ENCODE peak calls at places on chromosomes 2 and 18, in ten cellular contexts. C is HFFc6, W is fibroblast of the aortic adventitia, B is right atrium auricular region, L is osteoblast, R is RWPE1, Y is BJ, O is fibroblast of lung, I is heart left ventricle, M is bronchial epithelial cell. T is an unnamed sample.

GRCh38 chr18:47790036-47790435 is 140.4 kb downstream of the SMAD2 start:
- DNase-seq in B (peak; percentile 9), R (no peak), L (no peak), I (no peak), O (no peak), C (no peak), M (no peak), W (no peak), Y (no peak), T (no peak)

GRCh38 chr2:38613126-38613848 is 10.6 kb upstream of the HNRNPLL start:
- DNase-seq in R (no peak), Y (no peak), O (peak; percentile 47), C (no peak), I (no peak), L (no peak), M (no peak), W (peak; percentile 57), B (no peak), T (no peak)

GRCh38 chr2:70190086-70190412 is 770 bp downstream of the C2orf42 start:
- DNase-seq in W (no peak), C (no peak), L (no peak), B (peak; percentile 61), M (no peak), R (peak; percentile 14), I (no peak), O (no peak), Y (no peak), T (no peak)

GRCh38 chr2:162073776-162074578 is at the start of gene DPP4:
- DNase-seq in W (no peak), Y (no peak), L (peak; percentile 89), M (no peak), R (peak; percentile 49), B (no peak), I (peak; percentile 45), C (no peak), O (peak; percentile 40), T (peak; percentile 92)

GRCh38 chr2:47388888-47389287 is 14.1 kb upstream of the MSH2 start:
- DNase-seq in Y (no peak), B (no peak), O (no peak), C (no peak), R (no peak), I (no peak), W (no peak), L (no peak), M (no peak), T (no peak)

GRCh38 chr2:17441055-17441771 is 77.0 kb downstream of the RAD51AP2 start:
- DNase-seq in O (peak; percentile 52), R (no peak), M (peak; percentile 37), B (no peak), C (no peak), W (no peak), I (no peak), Y (no peak), L (peak; percentile 10), T (no peak)

GRCh38 chr2:195408196-195408595 is 248.8 kb upstream of the SLC39A10 start:
- DNase-seq in O (no peak), Y (no peak), L (no peak), W (no peak), M (no peak), C (no peak), B (no peak), R (no peak), I (no peak), T (no peak)

GRCh38 chr2:163655672-163656071 is 80.1 kb downstream of the FIGN start:
- DNase-seq in C (no peak), Y (no peak), I (no peak), M (no peak), O (peak; percentile 33), B (no peak), L (no peak), R (no peak), W (peak; percentile 45), T (no peak)

GRCh38 chr2:72090781-72091482 is 56.7 kb downstream of the CYP26B1 start:
- DNase-seq in I (no peak), Y (no peak), R (no peak), L (no peak), W (no peak), M (no peak), B (peak; percentile 44), O (no peak), C (no peak), T (no peak)

GRCh38 chr2:72090271-72090720 is 57.4 kb downstream of the CYP26B1 start:
- DNase-seq in Y (no peak), O (no peak), W (no peak), C (no peak), I (no peak), L (no peak), B (peak; percentile 16), M (no peak), R (no peak), T (no peak)

GRCh38 chr2:72089537-72089936 is 58.1 kb downstream of the CYP26B1 start:
- DNase-seq in Y (no peak), R (no peak), I (no peak), M (no peak), C (no peak), O (no peak), W (no peak), L (no peak), B (peak; percentile 13), T (no peak)

GRCh38 chr2:72092099-72092498 is 55.6 kb downstream of the CYP26B1 start:
- DNase-seq in L (no peak), W (no peak), M (peak; percentile 63), R (peak; percentile 46), I (no peak), O (no peak), Y (no peak), B (peak; percentile 9), C (no peak), T (no peak)

DNA sequence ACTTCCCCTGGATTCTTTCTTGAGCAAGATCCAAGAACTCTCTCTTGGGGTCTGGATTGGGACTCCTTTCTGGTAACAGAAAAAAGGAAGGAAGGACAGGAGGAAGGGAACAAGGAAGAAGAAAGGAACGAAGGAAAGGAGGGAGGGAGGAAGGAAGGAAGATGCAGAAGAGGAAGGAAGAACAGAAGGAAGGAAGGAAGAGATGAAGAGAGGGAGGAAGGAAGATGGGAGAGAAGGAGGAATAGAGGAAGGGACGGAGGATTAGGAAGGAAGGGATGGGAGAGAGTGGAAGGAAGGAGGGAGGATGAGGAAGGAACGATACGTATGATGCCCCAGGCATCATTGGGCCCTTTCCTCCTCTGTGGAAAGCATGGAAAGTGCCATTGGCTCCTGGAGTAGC is 58.6 kb downstream of the CYP26B1 start:
- DNase-seq in R (no peak), B (peak; percentile 9), I (no peak), W (no peak), L (no peak), Y (no peak), C (no peak), O (no peak), M (no peak), T (no peak)
- TF ChIP-seq CTCF in R (no peak), B (no peak), I (no peak), W (no peak), L (no peak), Y (no peak), C (no peak), O (no peak), M (no peak), T (no peak)

DNA sequence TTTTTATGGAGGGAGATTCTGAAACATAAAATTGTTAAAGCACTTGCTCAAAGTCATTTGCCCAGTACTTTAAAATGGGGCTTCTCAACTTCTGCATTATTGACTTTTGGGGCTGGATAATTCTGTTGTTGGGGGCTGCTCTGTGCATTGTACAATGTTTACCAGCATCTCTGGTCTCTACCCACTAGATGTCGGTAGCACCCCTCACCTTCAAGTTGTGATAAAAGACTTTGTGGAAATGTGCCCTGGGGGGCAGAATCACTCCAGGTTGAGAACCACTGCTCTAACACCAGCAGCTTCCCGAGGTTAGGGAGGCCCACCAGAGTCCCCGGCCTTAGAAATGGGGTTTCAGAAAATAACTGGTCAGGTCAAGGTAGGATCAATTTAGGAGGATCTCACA is 26.8 kb upstream of the CUL3 start:
- DNase-seq in Y (no peak), B (no peak), R (no peak), M (no peak), C (no peak), L (no peak), O (no peak), I (no peak), W (no peak), T (no peak)
- TF ChIP-seq CTCF in Y (no peak), B (no peak), R (no peak), M (no peak), C (peak; percentile 12), L (no peak), O (no peak), I (no peak), W (no peak), T (no peak)

GRCh38 chr18:37578182-37578678 is 12.6 kb upstream of the CELF4 start:
- DNase-seq in L (no peak), W (no peak), I (no peak), B (no peak), O (no peak), M (no peak), C (no peak), Y (no peak), R (no peak), T (no peak)

GRCh38 chr18:37577051-37577611 is 11.5 kb upstream of the CELF4 start:
- DNase-seq in R (no peak), Y (no peak), C (no peak), W (peak; percentile 18), M (no peak), L (no peak), B (no peak), O (no peak), I (peak; percentile 70), T (no peak)

GRCh38 chr18:37582306-37582705 is 16.7 kb upstream of the CELF4 start:
- DNase-seq in Y (no peak), C (no peak), R (no peak), B (no peak), L (no peak), I (no peak), W (no peak), O (no peak), M (no peak), T (no peak)

GRCh38 chr18:37575646-37576045 is 10.0 kb upstream of the CELF4 start:
- DNase-seq in C (no peak), L (no peak), M (no peak), O (no peak), W (no peak), Y (no peak), B (no peak), I (no peak), R (no peak), T (no peak)

GRCh38 chr18:37578886-37579513 is 13.4 kb upstream of the CELF4 start:
- DNase-seq in Y (no peak), R (no peak), L (no peak), C (peak; percentile 45), B (no peak), M (peak; percentile 51), I (no peak), W (peak; percentile 7), O (no peak), T (no peak)
- TF ChIP-seq CTCF in Y (peak; percentile 43), R (peak; percentile 65), L (peak; percentile 43), C (peak; percentile 77), B (no peak), M (peak; percentile 44), I (peak; percentile 55), W (peak; percentile 35), O (peak; percentile 20), T (peak; percentile 35)

DNA sequence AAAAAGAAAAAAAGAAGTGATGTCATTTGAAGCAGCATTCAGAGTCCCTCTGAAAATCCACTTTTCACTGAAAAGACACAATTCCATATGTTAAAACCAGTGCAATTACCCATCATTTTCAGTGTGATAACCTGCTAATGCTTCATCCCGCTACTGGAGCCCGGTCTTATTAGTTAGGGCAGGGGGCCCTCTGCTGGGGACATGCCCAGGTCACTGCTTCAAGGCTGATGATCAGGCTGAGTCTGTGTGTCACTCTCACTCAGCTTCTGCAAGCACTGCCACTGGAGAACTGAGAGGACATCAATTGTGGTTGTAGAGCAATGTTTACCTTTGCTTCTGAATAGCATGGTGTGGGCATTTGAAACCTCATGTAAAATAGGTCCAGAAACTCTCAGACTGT is 49.1 kb upstream of the NXPH2 start:
- DNase-seq in O (peak; percentile 10), M (peak; percentile 22), C (no peak), R (peak; percentile 29), Y (no peak), W (no peak), L (no peak), B (no peak), I (peak; percentile 43), T (no peak)
- TF ChIP-seq CTCF in O (no peak), M (peak; percentile 45), C (peak; percentile 48), R (peak; percentile 24), Y (no peak), W (no peak), L (peak; percentile 32), B (no peak), I (peak; percentile 35), T (no peak)